ENCODE peak calls at places on chromosome 7, in five cellular contexts. I, R, G, X and D are unnamed samples.

GRCh38 chr7:29556405-29557195 is 7.0 kb upstream of the PRR15 start:
- DNase-seq in I (no peak), R (no peak), G (no peak), X (no peak), D (no peak)

GRCh38 chr7:10300557-10300956 is 673.1 kb upstream of the PHF14 start:
- DNase-seq in I (no peak), R (no peak), G (no peak), X (no peak), D (no peak)

GRCh38 chr7:158124671-158125079 is 462.9 kb downstream of the PTPRN2 start:
- DNase-seq in I (peak; percentile 37), R (no peak), G (no peak), X (no peak), D (no peak)

GRCh38 chr7:47783456-47784240 is 164.6 kb downstream of the PKD1L1 start:
- DNase-seq in I (peak; percentile 86), R (peak; percentile 94), G (no peak), X (peak; percentile 95), D (peak; percentile 99)

GRCh38 chr7:36823353-36823752 is 99.1 kb upstream of the AOAH start:
- DNase-seq in I (no peak), R (no peak), G (no peak), X (no peak), D (no peak)

GRCh38 chr7:132464740-132465139 is 111.5 kb downstream of the PLXNA4 start:
- DNase-seq in I (no peak), R (peak; percentile 17), G (no peak), X (peak; percentile 94), D (peak; percentile 77)

GRCh38 chr7:21945374-21946227 is at the start of gene CDCA7L:
- DNase-seq in I (peak; percentile 90), R (peak; percentile 89), G (peak; percentile 74), X (peak; percentile 82), D (peak; percentile 60)

GRCh38 chr7:741850-742249 is 14.8 kb upstream of the PRKAR1B start:
- DNase-seq in I (peak; percentile 55), R (no peak), G (no peak), X (no peak), D (no peak)

GRCh38 chr7:1961776-1962276 is 270.9 kb downstream of the MAD1L1 start:
- DNase-seq in I (peak; percentile 2), R (peak; percentile 86), G (no peak), X (peak; percentile 19), D (peak; percentile 98)

GRCh38 chr7:123682690-123683089 is 27.0 kb downstream of the LMOD2 start:
- DNase-seq in I (no peak), R (peak; percentile 73), G (peak; percentile 17), X (peak; percentile 72), D (peak; percentile 60)

GRCh38 chr7:143979359-143979758 is 20.8 kb upstream of the OR6B1 start:
- DNase-seq in I (no peak), R (peak; percentile 74), G (no peak), X (peak; percentile 38), D (peak; percentile 72)

GRCh38 chr7:129188372-129188891 is at the start of gene SMO:
- DNase-seq in I (peak; percentile 81), R (peak; percentile 60), G (peak; percentile 93), X (peak; percentile 61), D (peak; percentile 41)

GRCh38 chr7:132412435-132412834 is 163.8 kb downstream of the PLXNA4 start:
- DNase-seq in I (no peak), R (no peak), G (no peak), X (no peak), D (no peak)

GRCh38 chr7:127253289-127254162 is 785 bp upstream of the GRM8 start:
- DNase-seq in I (peak; percentile 83), R (peak; percentile 83), G (peak; percentile 70), X (peak; percentile 66), D (peak; percentile 30)

GRCh38 chr7:100118388-100119074 is 627 bp downstream of the TAF6 start:
- DNase-seq in I (no peak), R (no peak), G (no peak), X (no peak), D (no peak)

GRCh38 chr7:100122067-100122466 is 2.6 kb downstream of the CNPY4 start:
- DNase-seq in I (no peak), R (no peak), G (no peak), X (no peak), D (no peak)

GRCh38 chr7:100120518-100121085 is 1.2 kb downstream of the CNPY4 start:
- DNase-seq in I (no peak), R (no peak), G (no peak), X (no peak), D (no peak)

GRCh38 chr7:100119075-100119700 is at the start of the genes CNPY4 and TAF6:
- DNase-seq in I (peak; percentile 98), R (peak; percentile 97), G (peak; percentile 96), X (peak; percentile 96), D (peak; percentile 85)

GRCh38 chr7:100119701-100120517 is 475 bp downstream of the CNPY4 start:
- DNase-seq in I (no peak), R (peak; percentile 83), G (no peak), X (no peak), D (peak; percentile 28)
- H3K9ac ChIP-seq in I (peak overlapping the region; percentile 34), R (peak overlapping the region; percentile 84), G (peak overlapping the region; percentile 86), X (peak overlapping the region; percentile 76), D (peak overlapping the region; percentile 88)

DNA sequence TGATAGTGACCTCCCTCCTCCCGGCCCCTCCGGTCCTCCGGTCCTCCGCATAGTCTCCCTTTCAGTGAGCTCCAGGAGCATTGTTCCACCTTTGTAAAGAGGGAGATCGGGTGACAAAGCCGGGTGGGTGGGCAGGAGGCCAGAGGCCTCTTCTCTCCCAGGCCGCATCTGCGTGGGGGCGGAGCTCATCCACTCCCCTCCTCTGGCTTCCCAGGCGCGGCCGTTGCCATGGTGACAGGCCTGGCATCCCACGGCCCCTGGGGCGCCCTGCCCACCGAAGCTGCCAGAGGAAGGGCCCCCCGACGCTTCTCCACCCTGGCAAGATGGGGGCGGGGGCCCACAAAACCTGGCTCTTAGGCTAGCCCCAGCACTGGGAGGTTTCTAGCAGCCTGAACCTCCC is 4.4 kb upstream of the FZD9 start:
- DNase-seq in I (peak; percentile 51), R (peak; percentile 33), G (peak; percentile 91), X (no peak), D (peak; percentile 16)
- H3K9ac ChIP-seq in I (no peak overlapping the region), R (no peak overlapping the region), G (no peak overlapping the region), X (no peak overlapping the region), D (no peak overlapping the region)

DNA sequence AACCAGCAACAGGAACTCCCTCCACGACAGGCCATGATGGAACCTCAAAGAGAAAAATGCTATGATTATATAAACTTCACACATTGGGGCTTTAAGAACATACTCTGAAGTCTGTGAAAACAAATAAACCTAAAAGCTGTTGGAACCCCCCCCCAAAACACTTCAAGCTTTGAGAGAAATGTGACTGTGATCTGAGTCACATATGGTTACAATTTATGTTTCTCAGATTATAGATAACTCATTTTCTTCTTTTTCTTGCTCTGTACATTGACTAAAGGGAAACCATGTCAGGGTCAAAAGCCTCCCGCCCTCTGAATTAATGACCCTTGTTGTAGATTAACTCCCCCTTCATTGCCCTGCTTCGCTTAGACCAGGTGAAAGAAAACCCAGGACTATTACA is 15.8 kb downstream of the VOPP1 start:
- DNase-seq in I (no peak), R (no peak), G (no peak), X (no peak), D (no peak)
- H3K9ac ChIP-seq in I (no peak overlapping the region), R (no peak overlapping the region), G (no peak overlapping the region), X (no peak overlapping the region), D (no peak overlapping the region)

GRCh38 chr7:39321909-39322498 is 244.2 kb upstream of the YAE1 start:
- DNase-seq in I (no peak), R (no peak), G (no peak), X (no peak), D (no peak)
- H3K9ac ChIP-seq in I (no peak overlapping the region), R (no peak overlapping the region), G (no peak overlapping the region), X (no peak overlapping the region), D (no peak overlapping the region)

GRCh38 chr7:131145026-131145425 is 182.7 kb upstream of the MKLN1 start:
- DNase-seq in I (no peak), R (no peak), G (no peak), X (no peak), D (peak; percentile 47)

GRCh38 chr7:131141443-131141967 is 186.2 kb upstream of the MKLN1 start:
- DNase-seq in I (no peak), R (no peak), G (no peak), X (no peak), D (no peak)

GRCh38 chr7:131143869-131144268 is 183.8 kb upstream of the MKLN1 start:
- DNase-seq in I (no peak), R (no peak), G (no peak), X (no peak), D (no peak)

DNA sequence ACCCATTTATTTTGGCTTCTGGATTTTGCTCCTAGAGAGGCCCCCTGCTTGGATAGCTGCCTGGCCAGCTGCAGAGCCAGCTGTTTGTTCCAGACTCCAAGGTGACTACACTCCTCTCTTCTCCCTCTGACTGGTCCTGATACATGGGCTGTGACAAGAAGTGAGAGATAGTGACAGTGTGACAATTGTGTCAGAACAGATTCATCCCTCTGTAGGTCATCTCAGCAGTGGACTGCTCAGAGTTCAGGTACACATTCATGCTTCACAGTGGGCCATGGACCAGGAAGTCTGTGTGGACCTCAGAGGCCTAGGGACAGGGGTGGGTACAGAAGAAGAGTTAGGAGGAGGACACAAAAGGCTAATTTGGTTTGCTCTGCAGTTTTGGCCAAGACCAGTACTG is 188.2 kb upstream of the MKLN1 start:
- DNase-seq in I (no peak), R (no peak), G (no peak), X (no peak), D (no peak)
- H3K9ac ChIP-seq in I (no peak overlapping the region), R (no peak overlapping the region), G (no peak overlapping the region), X (no peak overlapping the region), D (no peak overlapping the region)

GRCh38 chr7:51160990-51161615 is 155.5 kb downstream of the COBL start:
- DNase-seq in I (no peak), R (peak; percentile 79), G (peak; percentile 74), X (peak; percentile 69), D (peak; percentile 30)

GRCh38 chr7:51160411-51160810 is 156.2 kb downstream of the COBL start:
- DNase-seq in I (no peak), R (no peak), G (no peak), X (no peak), D (no peak)

GRCh38 chr7:51165337-51165736 is 151.3 kb downstream of the COBL start:
- DNase-seq in I (no peak), R (no peak), G (no peak), X (no peak), D (no peak)

GRCh38 chr7:51161937-51162336 is 154.7 kb downstream of the COBL start:
- DNase-seq in I (no peak), R (no peak), G (no peak), X (no peak), D (no peak)

DNA sequence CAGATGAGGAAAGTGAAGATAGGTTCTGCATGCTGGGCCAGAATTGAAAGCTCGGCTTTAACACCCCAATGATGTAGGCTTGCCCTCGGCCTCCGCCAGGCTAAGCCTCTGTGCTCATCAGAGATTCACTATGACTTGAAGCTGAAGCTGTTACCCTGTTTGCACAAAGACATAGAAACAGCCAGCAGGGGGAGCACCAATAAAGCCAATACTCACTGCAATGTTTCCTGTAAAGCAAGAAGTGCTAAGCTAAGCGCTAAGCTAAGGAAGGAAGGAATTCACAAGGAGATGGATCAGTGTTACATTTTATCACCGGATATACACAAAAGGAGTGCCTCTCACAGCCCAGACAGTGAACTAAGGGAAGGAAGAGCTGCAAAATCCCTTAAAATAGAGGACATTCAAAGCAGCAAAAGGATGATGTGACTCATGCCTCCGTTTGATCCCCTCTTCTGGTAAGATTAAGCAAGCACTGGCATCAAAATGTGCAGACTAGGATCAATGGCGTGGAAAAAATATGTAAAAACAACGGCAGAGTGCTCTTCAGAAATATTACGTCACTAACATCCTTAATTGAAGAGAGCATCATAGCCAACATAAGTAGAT is 153.8 kb downstream of the COBL start:
- DNase-seq in I (no peak), R (peak; percentile 83), G (peak; percentile 83), X (peak; percentile 85), D (peak; percentile 61)
- H3K9ac ChIP-seq in I (no peak overlapping the region), R (no peak overlapping the region), G (no peak overlapping the region), X (no peak overlapping the region), D (no peak overlapping the region)